ENCODE peak calls at places on chromosome 6, in eight cellular contexts. B is IMR-90; W is BE2C; I is CD8-positive, alpha-beta T cell; N is fibroblast of lung; H is cardiac muscle cell; C is mesenchymal stem cell; R is CD4-positive, alpha-beta memory T cell. F is an unnamed sample. For H3K36me3 and H3K9me3, the result is how much of the 10 kb centered on the place peaks cover.

GRCh38 chr6:151179321-151179720 is 60.4 kb upstream of the AKAP12 start:
- DNase-seq in B (peak), W (no peak), I (no peak), N (peak), H (peak), C (peak), R (no peak), F (no peak)

GRCh38 chr6:52539607-52540006 is 37.3 kb downstream of the TRAM2 start:
- DNase-seq in B (peak), W (no peak), I (no peak), N (no peak), H (no peak), C (peak), R (no peak), F (no peak)

GRCh38 chr6:74749211-74750142 is 456.4 kb downstream of the COL12A1 start:
- DNase-seq in B (no peak), W (no peak), I (no peak), N (peak), H (peak), C (peak), R (no peak), F (no peak)

GRCh38 chr6:13666194-13667105 is 45.2 kb downstream of the RANBP9 start:
- DNase-seq in B (no peak), W (no peak), I (no peak), N (no peak), H (no peak), C (no peak), R (no peak), F (no peak)

GRCh38 chr6:131761061-131761761 is 46.6 kb upstream of the ENPP1 start:
- DNase-seq in B (peak), W (no peak), I (no peak), N (peak), H (no peak), C (no peak), R (no peak), F (no peak)

GRCh38 chr6:141326426-141326825 is 806.3 kb upstream of the GJE1 start:
- DNase-seq in B (peak), W (no peak), I (peak), N (peak), H (peak), C (peak), R (peak), F (no peak)

GRCh38 chr6:131597448-131597847 is 24.4 kb downstream of the ARG1 start:
- DNase-seq in B (no peak), W (no peak), I (no peak), N (peak), H (peak), C (peak), R (no peak), F (no peak)

GRCh38 chr6:20315456-20315855 is 86.2 kb upstream of the E2F3 start:
- DNase-seq in B (no peak), W (no peak), I (no peak), N (no peak), H (no peak), C (no peak), R (no peak), F (no peak)

GRCh38 chr6:20286968-20287565 is 74.8 kb upstream of the MBOAT1 start:
- DNase-seq in B (peak), W (no peak), I (no peak), N (peak), H (no peak), C (no peak), R (no peak), F (no peak)

GRCh38 chr6:28125396-28125795 is 987 bp downstream of the ZSCAN16 start:
- DNase-seq in B (no peak), W (no peak), I (no peak), N (no peak), H (no peak), C (no peak), R (no peak), F (no peak)
- H3K36me3 ChIP-seq in B (under half), W (under half), I (under half), N (under half), H (under half), C (under half), R (under half), F (half or more)

DNA sequence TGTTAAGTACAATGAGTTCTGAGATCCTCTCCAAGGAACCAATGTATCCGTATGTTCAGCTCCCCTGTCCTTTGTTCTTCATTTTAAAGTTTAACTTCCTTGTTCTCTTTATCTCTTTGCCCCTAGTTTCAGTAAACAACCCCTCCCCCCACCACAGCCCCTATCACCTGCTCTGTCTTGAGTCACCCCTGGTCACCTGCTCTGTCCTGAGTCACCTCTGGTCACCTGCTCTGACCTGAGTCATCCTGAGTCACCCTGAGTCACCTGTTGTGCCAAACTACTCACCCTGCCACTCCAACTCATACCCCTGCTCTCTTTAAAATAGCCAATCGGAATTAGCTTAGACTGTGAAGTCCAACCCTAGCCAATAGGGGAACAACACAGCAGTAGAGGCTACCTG is 288.7 kb upstream of the CDYL start:
- DNase-seq in B (no peak), W (no peak), I (no peak), N (no peak), H (no peak), C (no peak), R (no peak), F (no peak)
- H3K9me3 ChIP-seq in B (under half), W (under half), I (under half), N (under half), H (under half), C (under half), R (under half), F (under half)

GRCh38 chr6:37287519-37288157 is 29.7 kb upstream of the TMEM217 start:
- DNase-seq in B (no peak), W (no peak), I (no peak), N (no peak), H (no peak), C (no peak), R (no peak), F (no peak)
- H3K36me3 ChIP-seq in B (half or more), W (under half), I (under half), N (under half), H (under half), C (under half), R (under half), F (half or more)

GRCh38 chr6:168122011-168122410 is 43.0 kb upstream of the FRMD1 start:
- DNase-seq in B (no peak), W (no peak), I (no peak), N (no peak), H (no peak), C (no peak), R (no peak), F (no peak)

GRCh38 chr6:168122521-168122920 is 43.5 kb upstream of the FRMD1 start:
- DNase-seq in B (no peak), W (no peak), I (no peak), N (no peak), H (no peak), C (no peak), R (no peak), F (no peak)

GRCh38 chr6:168119539-168119938 is 40.5 kb upstream of the FRMD1 start:
- DNase-seq in B (no peak), W (no peak), I (no peak), N (no peak), H (no peak), C (no peak), R (no peak), F (no peak)

GRCh38 chr6:168120390-168121307 is 41.6 kb upstream of the FRMD1 start:
- DNase-seq in B (no peak), W (no peak), I (no peak), N (no peak), H (no peak), C (no peak), R (no peak), F (no peak)

DNA sequence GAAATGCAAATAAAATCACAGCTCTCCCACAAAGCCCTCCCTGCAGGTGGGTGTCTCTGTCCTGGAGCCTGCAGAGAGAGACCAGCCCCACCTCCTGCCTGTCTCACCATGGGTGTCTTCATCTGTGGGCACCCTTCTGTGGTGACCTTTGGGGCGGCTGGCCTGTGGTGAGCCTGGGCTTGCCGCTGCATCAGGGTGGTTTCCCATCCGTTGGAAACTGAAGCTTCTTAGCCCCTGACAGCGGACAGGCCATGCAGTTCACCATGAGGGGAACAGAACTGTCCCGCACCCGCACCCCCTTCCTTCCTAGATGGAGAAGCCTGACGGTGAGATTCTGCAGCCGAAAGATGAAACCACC is 42.3 kb upstream of the FRMD1 start:
- DNase-seq in B (no peak), W (no peak), I (no peak), N (no peak), H (no peak), C (no peak), R (no peak), F (no peak)
- H3K9me3 ChIP-seq in B (under half), W (under half), I (under half), N (under half), H (under half), C (under half), R (under half), F (under half)

GRCh38 chr6:35643162-35643535 is 45.6 kb downstream of the FKBP5 start:
- DNase-seq in B (no peak), W (no peak), I (no peak), N (no peak), H (no peak), C (no peak), R (no peak), F (no peak)
- H3K36me3 ChIP-seq in B (under half), W (under half), I (under half), N (under half), H (under half), C (under half), R (under half), F (under half)

GRCh38 chr6:67881706-67882065 is 753.4 kb upstream of the ADGRB3 start:
- DNase-seq in B (no peak), W (no peak), I (no peak), N (no peak), H (no peak), C (peak), R (no peak), F (no peak)

GRCh38 chr6:67885081-67886033 is 749.7 kb upstream of the ADGRB3 start:
- DNase-seq in B (no peak), W (no peak), I (no peak), N (no peak), H (no peak), C (no peak), R (no peak), F (no peak)

GRCh38 chr6:67882436-67883311 is 752.4 kb upstream of the ADGRB3 start:
- DNase-seq in B (no peak), W (no peak), I (no peak), N (no peak), H (no peak), C (no peak), R (no peak), F (no peak)

GRCh38 chr6:67884442-67884841 is 750.6 kb upstream of the ADGRB3 start:
- DNase-seq in B (no peak), W (no peak), I (no peak), N (no peak), H (no peak), C (no peak), R (no peak), F (no peak)

GRCh38 chr6:67883500-67884366 is 751.3 kb upstream of the ADGRB3 start:
- DNase-seq in B (no peak), W (no peak), I (no peak), N (no peak), H (no peak), C (no peak), R (no peak), F (no peak)
- H3K9me3 ChIP-seq in B (under half), W (under half), I (under half), N (under half), H (under half), C (under half), R (under half), F (under half)